ENCODE peak calls at places on chromosomes 11 and 22, in nine cellular contexts. One of them, this sample, is unnamed.

GRCh38 chr11:119993732-119994131 is 144.2 kb downstream of the TRIM29 start:
- DNase-seq in HCT116: no peak
- DNase-seq in K562: no peak
- DNase-seq in transverse colon: peak; percentile 30
- DNase-seq in stomach: peak; percentile 92
- DNase-seq in suprapubic skin: no peak
- DNase-seq in sigmoid colon: no peak
- DNase-seq in GM23338: peak; percentile 34
- DNase-seq in endothelial cell of umbilical vein: no peak
- DNase-seq in this sample: no peak

GRCh38 chr11:117143390-117143789 is 697 bp upstream of the PAFAH1B2 start:
- DNase-seq in suprapubic skin: peak; percentile 69
- DNase-seq in stomach: peak; percentile 64
- DNase-seq in K562: peak; percentile 27
- DNase-seq in HCT116: no peak
- DNase-seq in sigmoid colon: peak; percentile 82
- DNase-seq in endothelial cell of umbilical vein: no peak
- DNase-seq in transverse colon: peak; percentile 58
- DNase-seq in GM23338: peak; percentile 72
- DNase-seq in this sample: no peak

GRCh38 chr11:110833033-110833484 is 120.8 kb upstream of the ARHGAP20 start:
- DNase-seq in transverse colon: no peak
- DNase-seq in stomach: no peak
- DNase-seq in K562: no peak
- DNase-seq in HCT116: no peak
- DNase-seq in sigmoid colon: no peak
- DNase-seq in GM23338: no peak
- DNase-seq in endothelial cell of umbilical vein: peak; percentile 84
- DNase-seq in suprapubic skin: no peak
- DNase-seq in this sample: no peak

GRCh38 chr22:45036154-45036553 is 26.3 kb upstream of the PHF21B start:
- DNase-seq in suprapubic skin: no peak
- DNase-seq in HCT116: no peak
- DNase-seq in transverse colon: no peak
- DNase-seq in endothelial cell of umbilical vein: no peak
- DNase-seq in K562: no peak
- DNase-seq in sigmoid colon: no peak
- DNase-seq in GM23338: no peak
- DNase-seq in stomach: no peak
- DNase-seq in this sample: no peak

GRCh38 chr11:47786373-47786772 is 19.2 kb upstream of the FNBP4 start:
- DNase-seq in HCT116: no peak
- DNase-seq in transverse colon: no peak
- DNase-seq in sigmoid colon: no peak
- DNase-seq in stomach: no peak
- DNase-seq in GM23338: no peak
- DNase-seq in suprapubic skin: no peak
- DNase-seq in K562: no peak
- DNase-seq in endothelial cell of umbilical vein: no peak
- DNase-seq in this sample: no peak

GRCh38 chr22:26642465-26643367 is 14.7 kb upstream of the MIAT start:
- DNase-seq in GM23338: peak; percentile 71
- DNase-seq in suprapubic skin: no peak
- DNase-seq in transverse colon: peak; percentile 53
- DNase-seq in sigmoid colon: no peak
- DNase-seq in K562: peak; percentile 57
- DNase-seq in HCT116: no peak
- DNase-seq in endothelial cell of umbilical vein: no peak
- DNase-seq in stomach: peak; percentile 39
- DNase-seq in this sample: peak; percentile 89

GRCh38 chr11:11171854-11172253 is 181.2 kb downstream of the CSNK2A3 start:
- DNase-seq in transverse colon: no peak
- DNase-seq in HCT116: no peak
- DNase-seq in endothelial cell of umbilical vein: no peak
- DNase-seq in stomach: no peak
- DNase-seq in sigmoid colon: no peak
- DNase-seq in suprapubic skin: no peak
- DNase-seq in GM23338: no peak
- DNase-seq in K562: no peak
- DNase-seq in this sample: no peak

GRCh38 chr11:13012037-13012693 is 3.0 kb downstream of the RASSF10 start:
- DNase-seq in stomach: peak; percentile 75
- DNase-seq in K562: no peak
- DNase-seq in sigmoid colon: no peak
- DNase-seq in suprapubic skin: no peak
- DNase-seq in endothelial cell of umbilical vein: no peak
- DNase-seq in GM23338: peak; percentile 33
- DNase-seq in HCT116: no peak
- DNase-seq in transverse colon: no peak
- DNase-seq in this sample: no peak

GRCh38 chr11:64869571-64870175 is 8.7 kb downstream of the EHD1 start:
- DNase-seq in HCT116: no peak
- DNase-seq in K562: peak; percentile 19
- DNase-seq in GM23338: no peak
- DNase-seq in transverse colon: no peak
- DNase-seq in sigmoid colon: no peak
- DNase-seq in endothelial cell of umbilical vein: no peak
- DNase-seq in suprapubic skin: no peak
- DNase-seq in stomach: no peak
- DNase-seq in this sample: peak; percentile 86

GRCh38 chr11:65701686-65702085 is 10.4 kb upstream of the KAT5 start:
- DNase-seq in HCT116: no peak
- DNase-seq in K562: no peak
- DNase-seq in suprapubic skin: no peak
- DNase-seq in endothelial cell of umbilical vein: no peak
- DNase-seq in stomach: no peak
- DNase-seq in sigmoid colon: no peak
- DNase-seq in transverse colon: no peak
- DNase-seq in GM23338: no peak
- DNase-seq in this sample: no peak

GRCh38 chr22:28252539-28252938 is 333.5 kb upstream of the PITPNB start:
- DNase-seq in sigmoid colon: no peak
- DNase-seq in suprapubic skin: no peak
- DNase-seq in GM23338: no peak
- DNase-seq in K562: no peak
- DNase-seq in endothelial cell of umbilical vein: no peak
- DNase-seq in transverse colon: no peak
- DNase-seq in HCT116: no peak
- DNase-seq in stomach: no peak
- DNase-seq in this sample: no peak

GRCh38 chr11:101912823-101913284 is 2.0 kb upstream of the CEP126 start:
- DNase-seq in stomach: no peak
- DNase-seq in sigmoid colon: no peak
- DNase-seq in suprapubic skin: no peak
- DNase-seq in transverse colon: no peak
- DNase-seq in endothelial cell of umbilical vein: peak; percentile 97
- DNase-seq in K562: no peak
- DNase-seq in HCT116: no peak
- DNase-seq in GM23338: no peak
- DNase-seq in this sample: no peak

GRCh38 chr11:131373326-131373725 is 2.9 kb downstream of the NTM start:
- DNase-seq in K562: no peak
- DNase-seq in endothelial cell of umbilical vein: no peak
- DNase-seq in sigmoid colon: no peak
- DNase-seq in stomach: no peak
- DNase-seq in transverse colon: no peak
- DNase-seq in GM23338: peak; percentile 30
- DNase-seq in HCT116: no peak
- DNase-seq in suprapubic skin: no peak
- DNase-seq in this sample: no peak

GRCh38 chr11:60972182-60973030 is 926 bp downstream of the CD6 start:
- DNase-seq in endothelial cell of umbilical vein: no peak
- DNase-seq in GM23338: no peak
- DNase-seq in suprapubic skin: peak; percentile 44
- DNase-seq in HCT116: no peak
- DNase-seq in K562: no peak
- DNase-seq in transverse colon: no peak
- DNase-seq in stomach: no peak
- DNase-seq in sigmoid colon: no peak
- DNase-seq in this sample: no peak

GRCh38 chr11:125941606-125942275 is 4.1 kb upstream of the VSIG10L2 start:
- DNase-seq in suprapubic skin: peak; percentile 63
- DNase-seq in sigmoid colon: peak; percentile 60
- DNase-seq in endothelial cell of umbilical vein: peak; percentile 21
- DNase-seq in GM23338: peak; percentile 95
- DNase-seq in K562: peak; percentile 45
- DNase-seq in stomach: peak; percentile 70
- DNase-seq in HCT116: peak; percentile 22
- DNase-seq in transverse colon: peak; percentile 69
- DNase-seq in this sample: no peak

GRCh38 chr22:29199702-29200400 is 5.8 kb upstream of the EMID1 start:
- DNase-seq in K562: no peak
- DNase-seq in sigmoid colon: no peak
- DNase-seq in transverse colon: no peak
- DNase-seq in HCT116: no peak
- DNase-seq in stomach: no peak
- DNase-seq in endothelial cell of umbilical vein: no peak
- DNase-seq in GM23338: no peak
- DNase-seq in suprapubic skin: no peak
- DNase-seq in this sample: no peak

GRCh38 chr11:70522613-70523311 is 124.4 kb downstream of the CTTN start:
- DNase-seq in K562: no peak
- DNase-seq in sigmoid colon: no peak
- DNase-seq in stomach: peak; percentile 31
- DNase-seq in transverse colon: peak; percentile 14
- DNase-seq in HCT116: no peak
- DNase-seq in endothelial cell of umbilical vein: no peak
- DNase-seq in GM23338: no peak
- DNase-seq in suprapubic skin: no peak
- DNase-seq in this sample: peak; percentile 59

DNA sequence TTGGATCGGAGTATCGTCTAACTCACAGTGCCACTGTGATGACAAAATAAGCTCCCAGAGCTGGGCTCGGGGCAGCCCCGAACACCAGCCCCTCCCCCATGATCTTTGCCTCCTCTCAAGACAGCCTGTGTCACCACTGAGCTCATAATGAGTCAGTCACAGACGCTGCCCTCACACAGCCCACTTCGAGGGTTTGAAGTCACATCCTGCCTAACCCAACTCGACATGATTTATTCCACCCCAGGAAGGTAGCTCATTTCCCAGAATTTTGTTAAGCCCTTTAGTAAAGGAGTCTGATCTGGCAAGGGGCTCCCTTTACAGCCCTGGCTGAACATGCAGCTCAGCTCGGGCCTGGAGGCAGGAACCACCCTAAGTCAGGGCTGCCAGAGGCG is 22.8 kb downstream of the MYH9 start:
- DNase-seq in HCT116: peak; percentile 76
- DNase-seq in endothelial cell of umbilical vein: peak; percentile 94
- DNase-seq in suprapubic skin: no peak
- DNase-seq in sigmoid colon: peak; percentile 90
- DNase-seq in K562: peak; percentile 45
- DNase-seq in GM23338: no peak
- DNase-seq in stomach: peak; percentile 65
- DNase-seq in transverse colon: peak; percentile 75
- DNase-seq in this sample: no peak
- H3K27ac ChIP-seq in HCT116: peak overlapping the region; percentile 37
- H3K27ac ChIP-seq in endothelial cell of umbilical vein: peak overlapping the region; percentile 88
- H3K27ac ChIP-seq in suprapubic skin: peak overlapping the region; percentile 78
- H3K27ac ChIP-seq in sigmoid colon: peak overlapping the region; percentile 100
- H3K27ac ChIP-seq in K562: no peak overlapping the region
- H3K27ac ChIP-seq in GM23338: peak overlapping the region; percentile 99
- H3K27ac ChIP-seq in stomach: peak overlapping the region; percentile 95
- H3K27ac ChIP-seq in transverse colon: peak overlapping the region; percentile 100
- H3K27ac ChIP-seq in this sample: peak overlapping the region; percentile 97

DNA sequence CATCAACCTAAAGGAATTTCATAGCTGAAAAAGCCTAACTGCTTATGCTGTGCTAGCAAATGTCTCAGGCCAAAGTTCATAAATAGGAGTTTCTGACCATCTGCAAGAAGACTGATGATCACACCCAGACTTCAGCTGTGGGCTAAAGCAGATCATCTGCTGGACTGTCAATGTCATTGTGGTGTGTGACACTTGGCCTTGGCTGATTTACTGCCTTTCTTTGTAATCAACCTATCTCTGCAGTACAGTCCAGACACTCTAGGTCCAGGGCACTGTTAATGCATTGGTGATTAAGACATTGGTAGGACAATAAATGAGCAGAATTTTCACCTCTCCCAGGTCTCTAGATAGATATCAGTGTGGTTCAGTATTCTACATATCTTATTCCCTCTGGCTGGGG is 40.3 kb upstream of the SMCO4 start:
- DNase-seq in sigmoid colon: no peak
- DNase-seq in GM23338: no peak
- DNase-seq in endothelial cell of umbilical vein: no peak
- DNase-seq in stomach: no peak
- DNase-seq in K562: no peak
- DNase-seq in HCT116: no peak
- DNase-seq in transverse colon: no peak
- DNase-seq in suprapubic skin: no peak
- DNase-seq in this sample: no peak
- H3K36me3 ChIP-seq in sigmoid colon: no peaks in the 10 kb centered on the region
- H3K36me3 ChIP-seq in GM23338: no peaks in the 10 kb centered on the region
- H3K36me3 ChIP-seq in endothelial cell of umbilical vein: no peaks in the 10 kb centered on the region
- H3K36me3 ChIP-seq in stomach: no peaks in the 10 kb centered on the region
- H3K36me3 ChIP-seq in K562: no peaks in the 10 kb centered on the region
- H3K36me3 ChIP-seq in HCT116: no peaks in the 10 kb centered on the region
- H3K36me3 ChIP-seq in transverse colon: no peaks in the 10 kb centered on the region
- H3K36me3 ChIP-seq in suprapubic skin: no peaks in the 10 kb centered on the region
- H3K36me3 ChIP-seq in this sample: no peaks in the 10 kb centered on the region

DNA sequence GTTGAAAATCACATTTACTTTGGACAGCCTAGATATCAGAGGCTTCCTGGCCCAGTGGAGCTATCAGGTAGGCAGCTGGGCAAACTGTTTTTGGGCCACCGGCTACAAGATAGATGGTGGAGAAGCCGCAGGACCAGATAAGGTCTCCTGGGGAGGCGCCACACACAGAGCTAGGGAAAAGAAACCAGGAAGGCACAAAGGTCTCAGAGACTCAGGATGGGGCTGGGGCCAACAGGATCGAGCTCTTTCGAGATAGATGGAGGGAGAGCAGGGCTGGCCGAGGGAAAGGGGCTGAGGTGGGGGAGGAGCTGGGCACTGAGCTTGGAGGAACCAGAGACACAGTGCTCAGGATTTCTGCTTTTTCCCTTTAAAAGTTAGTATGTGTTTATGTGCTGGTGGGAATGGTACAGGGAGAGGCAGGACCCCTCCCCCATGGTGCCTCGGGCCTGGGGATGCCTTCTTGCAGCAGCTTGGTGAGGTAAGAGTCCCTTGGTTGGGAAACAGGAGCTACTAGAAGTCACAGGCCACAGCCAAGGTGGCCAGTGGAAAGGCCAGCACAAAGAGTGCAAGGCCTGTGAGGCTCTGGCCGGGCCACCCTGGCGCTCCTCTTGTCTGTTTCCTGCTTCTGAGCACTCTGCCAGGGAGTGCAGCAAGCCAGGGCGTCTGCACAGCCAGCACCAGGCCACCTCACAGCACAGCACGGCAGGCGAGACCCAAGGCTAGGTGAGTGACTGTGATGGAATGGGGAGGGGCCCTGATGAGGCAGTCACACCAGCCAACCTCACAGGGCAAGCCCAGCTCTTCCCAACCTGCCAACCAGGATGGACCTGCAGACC is 11.5 kb upstream of the NAP1L4 start:
- DNase-seq in transverse colon: no peak
- DNase-seq in suprapubic skin: peak; percentile 50
- DNase-seq in sigmoid colon: peak; percentile 46
- DNase-seq in K562: no peak
- DNase-seq in HCT116: no peak
- DNase-seq in GM23338: no peak
- DNase-seq in endothelial cell of umbilical vein: no peak
- DNase-seq in stomach: peak; percentile 56
- DNase-seq in this sample: no peak
- TF ChIP-seq POLR2AphosphoS5 in transverse colon: no peak
- TF ChIP-seq POLR2AphosphoS5 in suprapubic skin: no peak
- TF ChIP-seq POLR2AphosphoS5 in sigmoid colon: no peak
- TF ChIP-seq POLR2AphosphoS5 in K562: no peak
- TF ChIP-seq POLR2AphosphoS5 in HCT116: no peak
- TF ChIP-seq POLR2AphosphoS5 in GM23338: no peak
- TF ChIP-seq POLR2AphosphoS5 in endothelial cell of umbilical vein: no peak
- TF ChIP-seq POLR2AphosphoS5 in stomach: no peak
- TF ChIP-seq POLR2AphosphoS5 in this sample: no peak

GRCh38 chr22:23233746-23234408 is 53.6 kb downstream of the BCR start:
- DNase-seq in GM23338: no peak
- DNase-seq in suprapubic skin: no peak
- DNase-seq in endothelial cell of umbilical vein: no peak
- DNase-seq in stomach: no peak
- DNase-seq in K562: peak; percentile 64
- DNase-seq in sigmoid colon: no peak
- DNase-seq in HCT116: no peak
- DNase-seq in transverse colon: no peak
- DNase-seq in this sample: no peak
- H3K27ac ChIP-seq in GM23338: no peak overlapping the region
- H3K27ac ChIP-seq in suprapubic skin: no peak overlapping the region
- H3K27ac ChIP-seq in endothelial cell of umbilical vein: no peak overlapping the region
- H3K27ac ChIP-seq in stomach: no peak overlapping the region
- H3K27ac ChIP-seq in K562: no peak overlapping the region
- H3K27ac ChIP-seq in sigmoid colon: no peak overlapping the region
- H3K27ac ChIP-seq in HCT116: no peak overlapping the region
- H3K27ac ChIP-seq in transverse colon: no peak overlapping the region
- H3K27ac ChIP-seq in this sample: no peak overlapping the region